ENCODE peak calls at places on chromosomes 16 and 17, in eight cellular contexts. Z is SK-N-SH, N is AG04450, B is fibroblast of lung, U is aorta, X is adrenal gland, Y is pancreas, W is cardiac muscle cell. R is an unnamed sample.

GRCh38 chr17:73650147-73650546 is 5.9 kb upstream of the SDK2 start:
- DNase-seq in Y (no peak), B (no peak), X (no peak), Z (peak), U (no peak), W (peak), N (no peak), R (no peak)

GRCh38 chr16:10338426-10338825 is 47.4 kb upstream of the ATF7IP2 start:
- DNase-seq in W (peak), U (no peak), X (no peak), Y (no peak), Z (peak), B (peak), N (no peak), R (no peak)

GRCh38 chr17:79985361-79985760 is 50.3 kb downstream of the TBC1D16 start:
- DNase-seq in N (no peak), W (no peak), X (peak), Z (no peak), U (peak), B (no peak), Y (no peak), R (no peak)

GRCh38 chr17:50923611-50924010 is 57.5 kb upstream of the TOB1 start:
- DNase-seq in B (no peak), U (no peak), N (no peak), Z (peak), Y (no peak), W (no peak), X (no peak), R (no peak)

GRCh38 chr16:13835357-13835756 is 84.6 kb upstream of the ERCC4 start:
- DNase-seq in N (no peak), W (no peak), U (no peak), Z (no peak), X (no peak), B (no peak), Y (no peak), R (no peak)

GRCh38 chr17:81239714-81240555 is 817 bp downstream of the NDUFAF8 start:
- DNase-seq in X (no peak), Y (no peak), U (no peak), Z (peak), B (no peak), N (no peak), W (no peak), R (no peak)

GRCh38 chr17:32350662-32351418 is 883 bp downstream of the ZNF207 start:
- DNase-seq in W (peak), X (peak), Y (peak), B (peak), Z (peak), N (no peak), U (no peak), R (no peak)

GRCh38 chr17:21149626-21150025 is 22.9 kb downstream of the DHRS7B start:
- DNase-seq in Y (no peak), N (no peak), X (no peak), Z (no peak), U (no peak), W (no peak), B (no peak), R (no peak)

GRCh38 chr16:81238296-81239011 is at the start of gene BCO1:
- DNase-seq in B (peak), W (peak), Z (no peak), Y (peak), X (no peak), N (peak), U (no peak), R (no peak)

GRCh38 chr17:32015245-32016013 is 8.2 kb downstream of the LRRC37B start:
- DNase-seq in Y (no peak), Z (no peak), X (no peak), B (peak), N (no peak), U (no peak), W (no peak), R (no peak)

GRCh38 chr17:47694018-47694817 is at the start of gene TBKBP1:
- DNase-seq in W (peak), X (peak), Y (peak), N (no peak), Z (peak), U (peak), B (peak), R (no peak)

DNA sequence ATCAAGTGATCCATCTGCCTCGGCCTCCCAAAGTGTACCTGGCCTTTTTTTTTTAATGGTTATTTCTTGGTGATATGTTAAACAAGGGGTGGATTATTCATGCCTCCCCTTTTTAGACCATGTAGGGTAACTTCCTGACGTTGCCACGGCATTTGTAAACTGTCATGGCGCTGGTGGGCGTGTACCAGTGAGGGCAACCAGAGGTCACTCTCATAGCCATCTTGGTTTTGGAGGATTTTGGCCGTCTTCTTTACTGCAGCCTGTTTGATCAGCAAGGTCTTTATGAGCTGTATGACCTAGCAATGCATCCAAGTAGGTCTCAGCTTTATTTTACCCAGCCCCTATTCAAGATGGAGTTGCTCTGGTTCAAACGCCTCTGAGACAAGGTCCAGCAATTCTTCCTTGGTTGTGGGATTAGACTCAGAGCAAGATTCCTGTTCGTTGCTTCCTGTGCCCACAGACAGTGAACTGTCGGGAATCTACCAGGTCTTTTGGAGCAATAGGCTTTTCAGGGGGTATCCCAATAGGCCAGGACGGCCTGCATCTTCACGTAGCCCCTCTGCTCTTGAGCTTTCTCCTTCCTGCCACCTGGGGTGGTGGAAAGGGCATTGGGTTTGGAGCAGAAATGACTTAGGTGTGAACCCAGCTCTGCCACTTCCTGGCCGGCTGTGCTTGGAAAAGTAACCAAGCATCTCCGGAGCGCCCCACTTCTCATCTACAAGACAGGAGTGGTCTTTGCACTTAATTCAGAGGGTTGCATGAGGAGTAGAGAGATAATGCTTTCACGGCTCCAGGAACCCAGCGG is 52.9 kb upstream of the SEC14L1 start:
- DNase-seq in B (no peak), Y (no peak), N (no peak), U (no peak), X (no peak), W (no peak), Z (no peak), R (no peak)
- H3K27ac ChIP-seq in B (peak), Y (peak), N (peak), U (no peak), X (no peak), W (peak), Z (peak), R (peak)

GRCh38 chr16:89422527-89422904 is 67.8 kb downstream of the ANKRD11 start:
- DNase-seq in U (peak), W (peak), N (no peak), X (peak), Z (no peak), B (peak), Y (no peak), R (no peak)

GRCh38 chr16:89426736-89427525 is 63.4 kb downstream of the ANKRD11 start:
- DNase-seq in X (no peak), B (peak), Y (no peak), Z (no peak), U (no peak), N (no peak), W (no peak), R (no peak)

GRCh38 chr16:89422905-89423630 is 67.3 kb downstream of the ANKRD11 start:
- DNase-seq in Z (no peak), X (peak), W (peak), N (no peak), U (no peak), B (peak), Y (no peak), R (no peak)

GRCh38 chr16:89425523-89425922 is 64.8 kb downstream of the ANKRD11 start:
- DNase-seq in U (no peak), W (no peak), Y (no peak), B (no peak), Z (no peak), X (no peak), N (no peak), R (no peak)

GRCh38 chr16:89423709-89424260 is 66.6 kb downstream of the ANKRD11 start:
- DNase-seq in B (no peak), N (no peak), X (no peak), U (no peak), Z (no peak), Y (no peak), W (no peak), R (no peak)
- H3K27ac ChIP-seq in B (peak), N (no peak), X (no peak), U (no peak), Z (peak), Y (no peak), W (peak), R (no peak)

GRCh38 chr16:457732-458400 is 32.4 kb downstream of the RAB11FIP3 start:
- DNase-seq in X (no peak), W (peak), Y (no peak), Z (peak), B (no peak), U (no peak), N (no peak), R (peak)
- H3K27ac ChIP-seq in X (no peak), W (peak), Y (peak), Z (peak), B (no peak), U (no peak), N (no peak), R (peak)

GRCh38 chr16:64641343-64641742 is 480.5 kb downstream of the CDH11 start:
- DNase-seq in W (no peak), Y (no peak), X (no peak), N (no peak), B (no peak), Z (no peak), U (no peak), R (no peak)

GRCh38 chr16:64638804-64639203 is 483.1 kb downstream of the CDH11 start:
- DNase-seq in N (no peak), W (no peak), Y (no peak), U (no peak), B (no peak), Z (no peak), X (no peak), R (no peak)
- H3K27ac ChIP-seq in N (no peak), W (no peak), Y (no peak), U (no peak), B (no peak), Z (no peak), X (no peak), R (no peak)